ENCODE peak calls at places on chromosomes 1 and 21, in ten cellular contexts. One of them, this sample, is unnamed.

GRCh38 chr1:32215629-32216505 is 6.3 kb downstream of the TMEM234 start:
- DNase-seq in endothelial cell: peak; percentile 84
- DNase-seq in RPMI8226: peak; percentile 72
- DNase-seq in DMS153: peak; percentile 95
- DNase-seq in stimulated activated CD8-positive, alpha-beta memory T cell treated with anti-CD3 and anti-CD28 coated beads, Interleukin-15, amount 100 ng/mL, for 1 hour: peak; percentile 38
- DNase-seq in thyroid gland: peak; percentile 69
- DNase-seq in activated naive CD4-positive, alpha-beta T cell treated with Interleukin-2 at 50 U/mL for 16 hours: peak; percentile 63
- DNase-seq in neural crest cell: peak; percentile 68
- DNase-seq in cardiac fibroblast: peak; percentile 76
- DNase-seq in KBM-7: peak; percentile 79
- DNase-seq in this sample: peak; percentile 39

GRCh38 chr1:99537886-99538617 is 107.9 kb upstream of the PALMD start:
- DNase-seq in endothelial cell: no peak
- DNase-seq in RPMI8226: no peak
- DNase-seq in DMS153: no peak
- DNase-seq in stimulated activated CD8-positive, alpha-beta memory T cell treated with anti-CD3 and anti-CD28 coated beads, Interleukin-15, amount 100 ng/mL, for 1 hour: no peak
- DNase-seq in thyroid gland: no peak
- DNase-seq in activated naive CD4-positive, alpha-beta T cell treated with Interleukin-2 at 50 U/mL for 16 hours: no peak
- DNase-seq in neural crest cell: no peak
- DNase-seq in cardiac fibroblast: no peak
- DNase-seq in KBM-7: no peak
- DNase-seq in this sample: no peak

GRCh38 chr1:225944387-225944786 is 3.4 kb upstream of the LEFTY2 start:
- DNase-seq in endothelial cell: no peak
- DNase-seq in RPMI8226: no peak
- DNase-seq in DMS153: no peak
- DNase-seq in stimulated activated CD8-positive, alpha-beta memory T cell treated with anti-CD3 and anti-CD28 coated beads, Interleukin-15, amount 100 ng/mL, for 1 hour: no peak
- DNase-seq in thyroid gland: no peak
- DNase-seq in activated naive CD4-positive, alpha-beta T cell treated with Interleukin-2 at 50 U/mL for 16 hours: no peak
- DNase-seq in neural crest cell: no peak
- DNase-seq in cardiac fibroblast: no peak
- DNase-seq in KBM-7: no peak
- DNase-seq in this sample: no peak

GRCh38 chr21:42417533-42417932 is 13.8 kb downstream of the UBASH3A start:
- DNase-seq in endothelial cell: no peak
- DNase-seq in RPMI8226: no peak
- DNase-seq in DMS153: no peak
- DNase-seq in stimulated activated CD8-positive, alpha-beta memory T cell treated with anti-CD3 and anti-CD28 coated beads, Interleukin-15, amount 100 ng/mL, for 1 hour: no peak
- DNase-seq in thyroid gland: no peak
- DNase-seq in activated naive CD4-positive, alpha-beta T cell treated with Interleukin-2 at 50 U/mL for 16 hours: peak; percentile 30
- DNase-seq in neural crest cell: no peak
- DNase-seq in cardiac fibroblast: no peak
- DNase-seq in KBM-7: no peak
- DNase-seq in this sample: no peak

GRCh38 chr1:32766328-32766972 is 50.7 kb downstream of the YARS1 start:
- DNase-seq in endothelial cell: no peak
- DNase-seq in RPMI8226: peak; percentile 65
- DNase-seq in DMS153: no peak
- DNase-seq in stimulated activated CD8-positive, alpha-beta memory T cell treated with anti-CD3 and anti-CD28 coated beads, Interleukin-15, amount 100 ng/mL, for 1 hour: no peak
- DNase-seq in thyroid gland: no peak
- DNase-seq in activated naive CD4-positive, alpha-beta T cell treated with Interleukin-2 at 50 U/mL for 16 hours: no peak
- DNase-seq in neural crest cell: no peak
- DNase-seq in cardiac fibroblast: no peak
- DNase-seq in KBM-7: no peak
- DNase-seq in this sample: no peak

GRCh38 chr1:52592637-52593323 is 9.4 kb upstream of the GPX7 start:
- DNase-seq in endothelial cell: no peak
- DNase-seq in RPMI8226: no peak
- DNase-seq in DMS153: no peak
- DNase-seq in stimulated activated CD8-positive, alpha-beta memory T cell treated with anti-CD3 and anti-CD28 coated beads, Interleukin-15, amount 100 ng/mL, for 1 hour: no peak
- DNase-seq in thyroid gland: no peak
- DNase-seq in activated naive CD4-positive, alpha-beta T cell treated with Interleukin-2 at 50 U/mL for 16 hours: no peak
- DNase-seq in neural crest cell: no peak
- DNase-seq in cardiac fibroblast: no peak
- DNase-seq in KBM-7: no peak
- DNase-seq in this sample: no peak

GRCh38 chr1:3790952-3791351 is 5.3 kb downstream of the LRRC47 start:
- DNase-seq in endothelial cell: no peak
- DNase-seq in RPMI8226: no peak
- DNase-seq in DMS153: no peak
- DNase-seq in stimulated activated CD8-positive, alpha-beta memory T cell treated with anti-CD3 and anti-CD28 coated beads, Interleukin-15, amount 100 ng/mL, for 1 hour: no peak
- DNase-seq in thyroid gland: no peak
- DNase-seq in activated naive CD4-positive, alpha-beta T cell treated with Interleukin-2 at 50 U/mL for 16 hours: no peak
- DNase-seq in neural crest cell: no peak
- DNase-seq in cardiac fibroblast: no peak
- DNase-seq in KBM-7: no peak
- DNase-seq in this sample: no peak

GRCh38 chr1:107140703-107141490 is at the start of gene NTNG1:
- DNase-seq in endothelial cell: peak; percentile 31
- DNase-seq in RPMI8226: no peak
- DNase-seq in DMS153: no peak
- DNase-seq in stimulated activated CD8-positive, alpha-beta memory T cell treated with anti-CD3 and anti-CD28 coated beads, Interleukin-15, amount 100 ng/mL, for 1 hour: no peak
- DNase-seq in thyroid gland: no peak
- DNase-seq in activated naive CD4-positive, alpha-beta T cell treated with Interleukin-2 at 50 U/mL for 16 hours: peak; percentile 2
- DNase-seq in neural crest cell: peak; percentile 6
- DNase-seq in cardiac fibroblast: no peak
- DNase-seq in KBM-7: peak; percentile 5
- DNase-seq in this sample: peak; percentile 13

GRCh38 chr21:31413698-31414097 is 69.6 kb upstream of the TIAM1 start:
- DNase-seq in endothelial cell: no peak
- DNase-seq in RPMI8226: no peak
- DNase-seq in DMS153: no peak
- DNase-seq in stimulated activated CD8-positive, alpha-beta memory T cell treated with anti-CD3 and anti-CD28 coated beads, Interleukin-15, amount 100 ng/mL, for 1 hour: no peak
- DNase-seq in thyroid gland: no peak
- DNase-seq in activated naive CD4-positive, alpha-beta T cell treated with Interleukin-2 at 50 U/mL for 16 hours: no peak
- DNase-seq in neural crest cell: no peak
- DNase-seq in cardiac fibroblast: no peak
- DNase-seq in KBM-7: no peak
- DNase-seq in this sample: no peak

GRCh38 chr1:2452583-2453315 is 23.3 kb upstream of the PLCH2 start:
- DNase-seq in endothelial cell: no peak
- DNase-seq in RPMI8226: no peak
- DNase-seq in DMS153: no peak
- DNase-seq in stimulated activated CD8-positive, alpha-beta memory T cell treated with anti-CD3 and anti-CD28 coated beads, Interleukin-15, amount 100 ng/mL, for 1 hour: no peak
- DNase-seq in thyroid gland: no peak
- DNase-seq in activated naive CD4-positive, alpha-beta T cell treated with Interleukin-2 at 50 U/mL for 16 hours: no peak
- DNase-seq in neural crest cell: no peak
- DNase-seq in cardiac fibroblast: peak; percentile 42
- DNase-seq in KBM-7: no peak
- DNase-seq in this sample: no peak